ENCODE peak calls at places on chromosome 20, in six cellular contexts. One of them, this sample, is unnamed.
A peak's percentile ranks its signal among the peaks of the same experiment; 100 is the strongest.

GRCh38 chr20:52490715-52491430 is 299.3 kb upstream of the ZFP64 start:
- DNase-seq in CD8-positive, alpha-beta T cell: no peak
- DNase-seq in pancreas: no peak
- DNase-seq in testis: no peak
- DNase-seq in K562: no peak
- DNase-seq in transverse colon: no peak
- DNase-seq in this sample: no peak

GRCh38 chr20:45282700-45283528 is 23.7 kb upstream of the RBPJL start:
- DNase-seq in pancreas: no peak
- DNase-seq in K562: no peak
- DNase-seq in transverse colon: no peak
- DNase-seq in testis: no peak
- DNase-seq in CD8-positive, alpha-beta T cell: no peak
- DNase-seq in this sample: no peak

GRCh38 chr20:45892828-45893500 is 1.8 kb downstream of the CTSA start:
- DNase-seq in testis: no peak
- DNase-seq in CD8-positive, alpha-beta T cell: no peak
- DNase-seq in K562: no peak
- DNase-seq in transverse colon: peak; percentile 70
- DNase-seq in pancreas: no peak
- DNase-seq in this sample: peak; percentile 22

GRCh38 chr20:433300-433975 is 25.3 kb downstream of the RBCK1 start:
- DNase-seq in K562: no peak
- DNase-seq in pancreas: no peak
- DNase-seq in transverse colon: no peak
- DNase-seq in testis: no peak
- DNase-seq in CD8-positive, alpha-beta T cell: peak; percentile 43
- DNase-seq in this sample: peak; percentile 74

GRCh38 chr20:37235065-37235464 is 26.5 kb downstream of the GHRH start:
- DNase-seq in CD8-positive, alpha-beta T cell: no peak
- DNase-seq in pancreas: no peak
- DNase-seq in K562: peak; percentile 20
- DNase-seq in testis: no peak
- DNase-seq in transverse colon: no peak
- DNase-seq in this sample: no peak

GRCh38 chr20:3935295-3935955 is 46.2 kb downstream of the PANK2 start:
- DNase-seq in transverse colon: no peak
- DNase-seq in K562: no peak
- DNase-seq in CD8-positive, alpha-beta T cell: no peak
- DNase-seq in testis: peak; percentile 79
- DNase-seq in pancreas: no peak
- DNase-seq in this sample: no peak

GRCh38 chr20:43559147-43559477 is 285 bp downstream of the SGK2 start:
- DNase-seq in CD8-positive, alpha-beta T cell: no peak
- DNase-seq in K562: no peak
- DNase-seq in pancreas: no peak
- DNase-seq in testis: no peak
- DNase-seq in transverse colon: no peak
- DNase-seq in this sample: no peak

GRCh38 chr20:12570371-12570770 is 438.4 kb upstream of the SPTLC3 start:
- DNase-seq in pancreas: no peak
- DNase-seq in testis: peak; percentile 72
- DNase-seq in CD8-positive, alpha-beta T cell: no peak
- DNase-seq in transverse colon: no peak
- DNase-seq in K562: no peak
- DNase-seq in this sample: no peak

GRCh38 chr20:61117725-61118124 is 134.3 kb upstream of the CDH4 start:
- DNase-seq in K562: no peak
- DNase-seq in CD8-positive, alpha-beta T cell: no peak
- DNase-seq in pancreas: no peak
- DNase-seq in transverse colon: no peak
- DNase-seq in testis: no peak
- DNase-seq in this sample: no peak

GRCh38 chr20:61657719-61658377 is 405.8 kb downstream of the CDH4 start:
- DNase-seq in transverse colon: no peak
- DNase-seq in testis: no peak
- DNase-seq in pancreas: no peak
- DNase-seq in CD8-positive, alpha-beta T cell: no peak
- DNase-seq in K562: no peak
- DNase-seq in this sample: no peak

GRCh38 chr20:50286609-50287008 is 96.0 kb downstream of the CEBPB start:
- DNase-seq in CD8-positive, alpha-beta T cell: no peak
- DNase-seq in transverse colon: peak; percentile 43
- DNase-seq in K562: no peak
- DNase-seq in testis: peak; percentile 63
- DNase-seq in pancreas: no peak
- DNase-seq in this sample: no peak

GRCh38 chr20:32050324-32050723 is 1.7 kb upstream of the HCK start:
- DNase-seq in CD8-positive, alpha-beta T cell: no peak
- DNase-seq in K562: no peak
- DNase-seq in transverse colon: no peak
- DNase-seq in testis: no peak
- DNase-seq in pancreas: no peak
- DNase-seq in this sample: no peak

GRCh38 chr20:5489596-5489995 is 172.8 kb upstream of the PROKR2 start:
- DNase-seq in transverse colon: no peak
- DNase-seq in K562: no peak
- DNase-seq in pancreas: no peak
- DNase-seq in testis: no peak
- DNase-seq in CD8-positive, alpha-beta T cell: no peak
- DNase-seq in this sample: no peak

GRCh38 chr20:19463597-19463996 is 251.2 kb downstream of the SLC24A3 start:
- DNase-seq in testis: no peak
- DNase-seq in CD8-positive, alpha-beta T cell: no peak
- DNase-seq in transverse colon: no peak
- DNase-seq in pancreas: no peak
- DNase-seq in K562: no peak
- DNase-seq in this sample: no peak

GRCh38 chr20:64168381-64169088 is 4.3 kb downstream of the MYT1 start:
- DNase-seq in testis: no peak
- DNase-seq in K562: no peak
- DNase-seq in transverse colon: no peak
- DNase-seq in CD8-positive, alpha-beta T cell: no peak
- DNase-seq in pancreas: no peak
- DNase-seq in this sample: no peak

GRCh38 chr20:61120595-61121515 is 131.2 kb upstream of the CDH4 start:
- DNase-seq in CD8-positive, alpha-beta T cell: no peak
- DNase-seq in transverse colon: no peak
- DNase-seq in pancreas: no peak
- DNase-seq in testis: peak; percentile 67
- DNase-seq in K562: peak; percentile 74
- DNase-seq in this sample: no peak

GRCh38 chr20:55488593-55488992 is 516.7 kb downstream of the CBLN4 start:
- DNase-seq in transverse colon: no peak
- DNase-seq in pancreas: no peak
- DNase-seq in testis: no peak
- DNase-seq in CD8-positive, alpha-beta T cell: no peak
- DNase-seq in K562: no peak
- DNase-seq in this sample: no peak

DNA sequence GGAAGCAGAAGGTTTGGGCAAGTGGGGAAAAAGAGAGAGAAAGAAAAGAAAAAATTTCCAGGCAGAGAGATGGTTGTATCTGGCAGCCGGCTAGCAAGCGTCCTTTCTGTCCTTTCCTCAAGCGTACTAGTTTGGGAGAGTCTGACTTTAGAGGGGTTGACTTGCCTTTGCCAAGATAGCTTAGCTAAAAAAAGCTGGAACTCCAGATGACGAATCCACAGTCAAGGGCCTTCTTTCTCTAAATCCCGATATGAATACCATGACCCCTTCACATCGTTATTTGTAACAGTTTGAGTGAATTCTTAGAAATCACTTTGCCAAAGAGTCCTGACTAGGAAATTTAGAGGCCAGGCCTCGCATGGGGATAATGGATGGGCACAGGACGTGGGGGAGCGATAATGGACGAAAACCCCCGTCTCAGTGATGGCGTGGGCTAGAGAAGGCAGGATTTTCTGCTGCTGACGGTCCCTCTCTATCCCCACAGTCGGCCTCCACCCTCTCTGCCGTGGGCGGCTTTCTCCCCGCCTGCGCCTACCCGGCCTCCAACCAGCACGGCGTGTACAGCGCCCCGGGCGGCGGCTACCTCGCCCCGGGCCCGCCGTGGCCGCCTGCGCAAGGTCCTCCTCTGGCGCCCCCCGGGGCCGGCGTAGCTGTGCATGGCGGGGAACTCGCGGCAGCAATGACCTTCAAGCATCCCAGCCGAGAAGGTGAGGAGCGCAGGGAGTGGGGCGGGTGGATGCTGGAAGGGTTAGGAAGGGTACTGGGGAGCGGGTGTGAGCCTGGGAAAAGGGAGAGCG is 3.5 kb downstream of the PAX1 start:
- DNase-seq in CD8-positive, alpha-beta T cell: no peak
- DNase-seq in K562: no peak
- DNase-seq in testis: no peak
- DNase-seq in transverse colon: no peak
- DNase-seq in pancreas: no peak
- DNase-seq in this sample: no peak
- H3K4me1 ChIP-seq in CD8-positive, alpha-beta T cell: no peaks in the 10 kb centered on the region
- H3K4me1 ChIP-seq in K562: no peaks in the 10 kb centered on the region
- H3K4me1 ChIP-seq in testis: no peaks in the 10 kb centered on the region
- H3K4me1 ChIP-seq in transverse colon: no peaks in the 10 kb centered on the region
- H3K4me1 ChIP-seq in pancreas: no peaks in the 10 kb centered on the region
- H3K4me1 ChIP-seq in this sample: no peaks in the 10 kb centered on the region

DNA sequence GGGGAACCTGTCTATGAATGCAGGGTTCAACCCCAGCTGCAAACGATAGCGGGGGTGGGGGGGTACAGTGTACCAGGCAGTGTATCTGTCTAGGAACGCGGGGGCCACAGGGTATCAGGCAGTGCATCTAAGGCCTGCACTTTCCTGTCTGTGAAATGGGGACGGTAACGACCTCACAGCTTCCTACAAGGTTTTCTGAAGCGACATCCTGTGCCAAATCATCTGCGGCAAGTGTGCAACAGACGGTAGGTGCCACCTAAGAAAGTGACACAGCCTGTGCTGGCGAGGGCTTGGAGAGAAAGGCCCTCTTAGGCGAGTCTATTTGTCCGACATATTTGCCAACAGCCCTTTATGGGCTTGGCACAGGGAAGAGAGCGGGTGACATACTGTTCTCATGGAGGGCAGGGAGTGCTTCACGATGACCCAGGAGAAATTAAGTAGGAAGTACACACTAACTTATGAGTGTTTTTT is 3.8 kb downstream of the DIDO1 start:
- DNase-seq in K562: no peak
- DNase-seq in pancreas: no peak
- DNase-seq in transverse colon: no peak
- DNase-seq in CD8-positive, alpha-beta T cell: peak; percentile 43
- DNase-seq in testis: no peak
- DNase-seq in this sample: peak; percentile 56
- H3K4me1 ChIP-seq in K562: peaks cover 41% of the 10 kb centered on the region
- H3K4me1 ChIP-seq in pancreas: peaks cover 78% of the 10 kb centered on the region
- H3K4me1 ChIP-seq in transverse colon: peaks cover 83% of the 10 kb centered on the region
- H3K4me1 ChIP-seq in CD8-positive, alpha-beta T cell: peaks cover 85% of the 10 kb centered on the region
- H3K4me1 ChIP-seq in testis: peaks cover 53% of the 10 kb centered on the region
- H3K4me1 ChIP-seq in this sample: peaks cover 83% of the 10 kb centered on the region

GRCh38 chr20:25018841-25019240 is 26.3 kb upstream of the APMAP start:
- DNase-seq in CD8-positive, alpha-beta T cell: no peak
- DNase-seq in K562: no peak
- DNase-seq in testis: no peak
- DNase-seq in transverse colon: no peak
- DNase-seq in pancreas: peak; percentile 46
- DNase-seq in this sample: no peak
- H3K4me1 ChIP-seq in CD8-positive, alpha-beta T cell: no peaks in the 10 kb centered on the region
- H3K4me1 ChIP-seq in K562: no peaks in the 10 kb centered on the region
- H3K4me1 ChIP-seq in testis: peaks cover 12% of the 10 kb centered on the region
- H3K4me1 ChIP-seq in transverse colon: peaks cover 9% of the 10 kb centered on the region
- H3K4me1 ChIP-seq in pancreas: peaks cover 54% of the 10 kb centered on the region
- H3K4me1 ChIP-seq in this sample: no peaks in the 10 kb centered on the region

DNA sequence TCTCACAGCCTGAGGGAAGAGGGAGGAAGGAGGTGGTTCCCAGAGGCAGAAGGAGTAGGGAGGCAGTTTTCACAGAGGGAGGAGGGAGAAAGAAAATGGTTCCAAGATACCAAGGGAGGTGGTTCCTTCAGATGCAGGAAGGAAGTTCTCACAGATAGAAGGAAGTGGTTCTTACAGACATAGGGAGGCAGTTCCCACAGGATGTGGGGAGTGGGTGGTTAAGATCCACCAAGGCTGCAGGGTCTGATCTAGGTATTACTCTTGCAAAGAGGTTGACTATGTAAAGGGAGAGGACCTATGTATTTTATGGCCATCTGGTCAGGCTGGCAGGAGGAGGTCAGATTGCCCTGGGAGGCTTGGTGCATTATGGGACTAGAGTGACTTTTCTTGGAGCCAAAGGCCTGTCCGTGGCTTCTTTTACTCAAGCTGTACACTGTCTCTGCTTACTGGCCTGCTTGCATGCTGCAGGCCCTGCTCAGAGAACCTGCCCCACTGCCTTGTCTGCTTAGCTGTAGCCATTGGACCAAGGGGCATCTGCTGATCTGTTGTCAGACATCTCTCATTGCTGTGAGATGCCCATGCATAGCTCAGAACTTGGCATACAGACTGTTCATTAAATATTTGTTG is 283.7 kb downstream of the DHX35 start:
- DNase-seq in testis: no peak
- DNase-seq in K562: no peak
- DNase-seq in CD8-positive, alpha-beta T cell: no peak
- DNase-seq in transverse colon: no peak
- DNase-seq in pancreas: no peak
- DNase-seq in this sample: no peak
- H3K4me1 ChIP-seq in testis: no peaks in the 10 kb centered on the region
- H3K4me1 ChIP-seq in K562: no peaks in the 10 kb centered on the region
- H3K4me1 ChIP-seq in CD8-positive, alpha-beta T cell: peaks cover 8% of the 10 kb centered on the region
- H3K4me1 ChIP-seq in transverse colon: no peaks in the 10 kb centered on the region
- H3K4me1 ChIP-seq in pancreas: no peaks in the 10 kb centered on the region
- H3K4me1 ChIP-seq in this sample: no peaks in the 10 kb centered on the region